ENCODE peak calls at places on chromosomes 12 and 14, in eight cellular contexts. W, Q, A, F, L, N, C and P are unnamed samples.

GRCh38 chr12:112130461-112130998 is 5.2 kb downstream of the TRAFD1 start:
- DNase-seq in W (peak; percentile 54), Q (peak; percentile 36), A (no peak), F (no peak), L (no peak), N (no peak), C (peak; percentile 23), P (no peak)

GRCh38 chr12:101927042-101927441 is 49.7 kb downstream of the DRAM1 start:
- DNase-seq in W (no peak), Q (peak; percentile 83), A (no peak), F (no peak), L (no peak), N (no peak), C (peak; percentile 84), P (no peak)

GRCh38 chr14:35205737-35206136 is 83.4 kb downstream of the PRORP start:
- DNase-seq in W (no peak), Q (no peak), A (no peak), F (no peak), L (no peak), N (no peak), C (no peak), P (no peak)

GRCh38 chr12:118332511-118332910 is 40.2 kb downstream of the TAOK3 start:
- DNase-seq in W (no peak), Q (peak; percentile 52), A (no peak), F (no peak), L (no peak), N (no peak), C (no peak), P (no peak)

GRCh38 chr12:108204117-108204516 is 75.0 kb downstream of the WSCD2 start:
- DNase-seq in W (no peak), Q (no peak), A (no peak), F (no peak), L (no peak), N (no peak), C (no peak), P (no peak)

GRCh38 chr14:64409509-64409908 is 21.4 kb downstream of the MTHFD1 start:
- DNase-seq in W (peak; percentile 36), Q (no peak), A (no peak), F (no peak), L (no peak), N (no peak), C (no peak), P (no peak)

GRCh38 chr12:98725481-98726247 is 80.6 kb downstream of the APAF1 start:
- DNase-seq in W (peak; percentile 51), Q (peak; percentile 80), A (peak; percentile 36), F (peak; percentile 75), L (no peak), N (peak; percentile 57), C (peak; percentile 66), P (peak; percentile 63)

GRCh38 chr14:67360469-67361206 is 510 bp downstream of the EIF2S1 start:
- DNase-seq in W (no peak), Q (no peak), A (no peak), F (peak; percentile 17), L (no peak), N (no peak), C (no peak), P (no peak)

GRCh38 chr12:12456637-12457036 is 99.8 kb downstream of the BORCS5 start:
- DNase-seq in W (no peak), Q (peak; percentile 75), A (no peak), F (no peak), L (no peak), N (no peak), C (no peak), P (no peak)

GRCh38 chr14:71165121-71165574 is 257.9 kb downstream of the PCNX1 start:
- DNase-seq in W (no peak), Q (peak; percentile 6), A (no peak), F (no peak), L (no peak), N (no peak), C (peak; percentile 34), P (peak; percentile 45)

GRCh38 chr14:26448181-26448855 is 149.5 kb downstream of the NOVA1 start:
- DNase-seq in W (no peak), Q (no peak), A (no peak), F (no peak), L (no peak), N (no peak), C (no peak), P (no peak)

GRCh38 chr12:5206401-5207175 is 162.9 kb downstream of the KCNA5 start:
- DNase-seq in W (no peak), Q (no peak), A (no peak), F (no peak), L (no peak), N (no peak), C (no peak), P (no peak)

DNA sequence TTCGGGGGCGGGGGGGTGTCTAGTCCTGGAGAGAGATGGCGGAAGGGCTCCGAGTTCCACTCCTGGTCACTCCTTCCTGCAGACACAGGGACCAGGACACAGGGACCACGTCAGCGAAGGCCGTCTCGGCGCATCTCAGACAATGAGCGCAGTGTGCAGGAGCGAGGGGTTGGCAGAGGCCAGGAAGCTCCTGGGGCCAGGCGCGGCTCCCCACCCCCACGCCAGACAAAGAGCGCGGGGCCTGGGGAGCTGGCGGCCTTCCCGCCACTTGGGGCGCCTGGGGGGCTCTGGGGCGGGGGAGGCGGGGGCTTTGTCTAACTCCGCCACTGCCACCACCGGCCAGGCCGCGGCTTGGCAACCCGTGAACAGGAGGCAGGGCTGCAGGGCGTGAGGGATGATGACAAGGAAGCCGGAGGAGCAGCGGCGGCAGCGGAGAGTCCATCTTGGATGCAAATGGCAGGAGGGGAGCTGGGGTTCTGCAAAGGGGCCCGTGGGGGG is 2.2 kb downstream of the CDK2AP1 start:
- DNase-seq in W (peak; percentile 80), Q (peak; percentile 61), A (peak; percentile 51), F (peak; percentile 90), L (peak; percentile 88), N (no peak), C (peak; percentile 71), P (no peak)
- TF ChIP-seq CTCF in W (no peak), Q (peak; percentile 7), A (no peak), F (peak; percentile 21), L (no peak), N (no peak), C (no peak), P (no peak)

GRCh38 chr14:77140937-77141591 is 527 bp downstream of the ZDHHC22 start:
- DNase-seq in W (peak; percentile 63), Q (peak; percentile 18), A (no peak), F (peak; percentile 87), L (no peak), N (no peak), C (no peak), P (peak; percentile 61)

GRCh38 chr14:77140343-77140936 is 1.2 kb downstream of the ZDHHC22 start:
- DNase-seq in W (no peak), Q (no peak), A (no peak), F (no peak), L (no peak), N (no peak), C (no peak), P (no peak)

GRCh38 chr14:77141592-77142288 is at the start of gene ZDHHC22:
- DNase-seq in W (no peak), Q (no peak), A (no peak), F (peak; percentile 79), L (no peak), N (no peak), C (no peak), P (no peak)

GRCh38 chr14:77139022-77139421 is 2.6 kb downstream of the ZDHHC22 start:
- DNase-seq in W (no peak), Q (no peak), A (no peak), F (no peak), L (peak; percentile 26), N (no peak), C (no peak), P (no peak)

DNA sequence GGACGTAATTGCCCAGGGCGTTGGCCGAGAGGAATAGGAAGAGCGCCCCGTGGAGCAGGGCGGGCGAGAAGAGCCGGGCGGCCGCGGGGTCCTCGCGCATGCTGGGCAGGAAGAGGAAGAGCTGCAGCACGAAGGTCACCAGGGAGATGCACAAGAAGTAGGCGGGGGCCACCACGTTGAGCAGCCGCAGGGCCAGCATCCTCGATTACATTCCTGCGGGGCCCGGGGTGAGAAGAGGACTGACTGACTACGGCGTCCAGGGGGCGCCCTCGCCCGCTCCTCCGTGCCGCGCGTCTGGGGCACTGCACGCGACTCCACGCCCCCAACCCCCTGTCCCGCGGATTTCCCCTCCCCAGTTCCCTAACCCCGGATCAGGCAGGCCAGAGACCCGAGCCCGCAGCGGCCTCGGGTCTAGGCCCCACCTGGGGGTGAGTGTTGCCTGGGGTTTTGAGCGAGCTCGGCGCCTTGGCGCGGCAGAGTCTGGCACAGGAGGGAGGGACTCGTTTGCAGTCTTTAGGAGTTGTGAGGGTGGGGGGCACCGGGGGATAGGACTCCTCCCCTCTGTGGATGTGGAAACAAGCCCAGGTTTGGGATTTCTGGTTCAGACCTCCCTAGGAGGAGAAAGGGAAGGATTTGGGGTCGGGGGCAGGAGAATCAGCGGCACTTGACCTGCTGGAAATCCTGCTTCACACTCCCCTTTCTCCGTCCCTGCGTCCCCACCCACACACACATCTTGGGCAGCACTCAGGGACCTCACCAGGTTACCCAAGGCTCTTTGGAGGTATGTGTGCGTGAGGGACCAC is 1.9 kb downstream of the ZDHHC22 start:
- DNase-seq in W (peak; percentile 79), Q (no peak), A (no peak), F (peak; percentile 95), L (no peak), N (peak; percentile 41), C (no peak), P (peak; percentile 72)
- TF ChIP-seq CTCF in W (peak; percentile 32), Q (peak; percentile 40), A (no peak), F (peak; percentile 75), L (no peak), N (peak; percentile 56), C (peak; percentile 21), P (peak; percentile 76)

DNA sequence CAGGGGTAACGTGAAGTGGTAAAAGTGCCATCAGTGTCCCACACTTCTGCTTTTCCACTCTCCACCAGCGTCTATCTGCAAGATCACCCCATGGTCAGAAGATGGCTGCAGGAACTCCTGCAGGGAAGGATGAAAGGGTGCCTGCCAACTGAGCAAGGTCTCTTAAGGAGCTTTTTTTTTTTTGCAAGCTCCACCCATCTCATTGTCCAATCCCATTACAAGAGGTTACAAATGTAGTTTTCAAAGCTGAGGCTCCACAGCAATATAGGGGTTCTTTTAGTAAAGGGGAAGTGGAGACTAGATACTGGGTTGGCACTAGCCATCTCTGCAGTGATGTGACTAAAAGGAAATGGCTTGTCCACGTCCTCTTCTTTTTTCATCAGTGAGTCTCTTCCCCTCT is 5.9 kb upstream of the BHLHE41 start:
- DNase-seq in W (no peak), Q (no peak), A (no peak), F (no peak), L (no peak), N (no peak), C (no peak), P (no peak)
- TF ChIP-seq CTCF in W (no peak), Q (no peak), A (no peak), F (no peak), L (no peak), N (no peak), C (no peak), P (no peak)

DNA sequence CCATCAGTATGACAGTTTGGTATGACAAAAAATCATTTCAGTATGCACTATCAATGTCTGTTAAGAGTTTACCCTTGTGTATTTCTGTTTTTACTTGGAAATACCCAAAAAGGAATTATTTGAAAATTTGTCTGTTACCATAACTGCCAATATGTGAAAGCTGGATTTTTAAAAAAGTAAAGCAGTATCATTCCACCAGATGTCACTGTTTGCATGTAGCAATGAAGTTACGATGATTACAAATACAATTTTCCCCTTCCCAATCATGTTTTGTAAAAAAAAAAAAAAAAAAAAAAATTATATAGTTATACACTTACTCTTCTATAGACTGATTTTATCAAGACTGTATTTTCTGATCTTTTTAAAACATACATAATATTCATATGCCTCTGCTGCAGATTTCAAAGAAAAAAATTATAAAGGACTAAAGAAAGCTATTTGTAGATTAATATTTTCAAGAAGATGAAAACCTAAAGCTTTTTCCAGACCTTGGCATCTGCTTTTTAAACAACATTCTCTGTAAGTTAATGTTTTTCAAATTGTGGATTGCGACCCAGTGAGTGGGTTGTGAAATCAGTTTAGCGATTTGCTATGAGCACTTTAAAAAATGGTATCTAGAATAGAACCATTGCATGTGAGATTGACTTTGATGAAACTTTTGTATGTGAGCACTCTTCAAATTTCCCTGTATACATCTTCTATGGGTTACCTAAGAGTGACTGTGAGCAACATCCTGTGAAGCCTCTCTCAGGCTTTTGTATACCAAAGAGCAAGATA is 114.2 kb downstream of the TTC6 start:
- DNase-seq in W (no peak), Q (peak; percentile 39), A (no peak), F (peak; percentile 28), L (no peak), N (peak; percentile 28), C (peak; percentile 28), P (no peak)
- TF ChIP-seq CTCF in W (no peak), Q (peak; percentile 57), A (no peak), F (peak; percentile 56), L (peak; percentile 19), N (peak; percentile 33), C (peak; percentile 72), P (peak; percentile 22)